ENCODE peak calls at places on chromosome 22, in six cellular contexts. T is K562, W is H1, I is GM12891, O is GM12878, P is HepG2. N is an unnamed sample.

GRCh38 chr22:37051629-37052385 is at the start of gene KCTD17:
- DNase-seq in T (peak; percentile 85), W (no peak), I (peak; percentile 99), O (no peak), P (no peak), N (peak; percentile 99)

GRCh38 chr22:38346506-38346905 is 29.3 kb upstream of the CSNK1E start:
- DNase-seq in T (no peak), W (no peak), I (no peak), O (no peak), P (no peak), N (no peak)

GRCh38 chr22:25062378-25063095 is 110.0 kb downstream of the KIAA1671 start:
- DNase-seq in T (no peak), W (no peak), I (no peak), O (no peak), P (no peak), N (no peak)

GRCh38 chr22:37163618-37164534 is 14.2 kb upstream of the IL2RB start:
- DNase-seq in T (no peak), W (no peak), I (peak; percentile 64), O (peak; percentile 90), P (no peak), N (peak; percentile 77)

GRCh38 chr22:37273126-37273845 is 9.0 kb upstream of the CYTH4 start:
- DNase-seq in T (peak; percentile 54), W (no peak), I (no peak), O (no peak), P (no peak), N (no peak)

GRCh38 chr22:43419371-43420080 is 7.7 kb downstream of the MPPED1 start:
- DNase-seq in T (no peak), W (no peak), I (no peak), O (no peak), P (no peak), N (no peak)

GRCh38 chr22:39241632-39242388 is 3.0 kb downstream of the PDGFB start:
- DNase-seq in T (no peak), W (no peak), I (no peak), O (no peak), P (no peak), N (no peak)

GRCh38 chr22:40076702-40077645 is 82.2 kb downstream of the FAM83F start:
- DNase-seq in T (no peak), W (no peak), I (no peak), O (no peak), P (no peak), N (no peak)

GRCh38 chr22:27213766-27214581 is 556.6 kb downstream of the MIAT start:
- DNase-seq in T (no peak), W (no peak), I (no peak), O (no peak), P (no peak), N (no peak)

GRCh38 chr22:37198290-37199102 is 10.4 kb upstream of the C1QTNF6 start:
- DNase-seq in T (peak; percentile 82), W (no peak), I (peak; percentile 82), O (no peak), P (peak; percentile 80), N (peak; percentile 85)

GRCh38 chr22:37222440-37222971 is 10.2 kb upstream of the SSTR3 start:
- DNase-seq in T (no peak), W (no peak), I (no peak), O (no peak), P (no peak), N (no peak)

GRCh38 chr22:27347951-27348350 is 453.6 kb downstream of the MN1 start:
- DNase-seq in T (no peak), W (no peak), I (no peak), O (no peak), P (no peak), N (no peak)

GRCh38 chr22:42996646-42997365 is 18.1 kb downstream of the PACSIN2 start:
- DNase-seq in T (no peak), W (no peak), I (no peak), O (no peak), P (no peak), N (no peak)

GRCh38 chr22:49497266-49497665 is 330.4 kb downstream of the BRD1 start:
- DNase-seq in T (no peak), W (no peak), I (no peak), O (no peak), P (peak; percentile 6), N (no peak)

GRCh38 chr22:39546889-39547586 is 14.5 kb upstream of the RPS19BP1 start:
- DNase-seq in T (no peak), W (no peak), I (no peak), O (no peak), P (no peak), N (no peak)

GRCh38 chr22:38882480-38882879 is 10.5 kb upstream of the CBX6 start:
- DNase-seq in T (no peak), W (no peak), I (no peak), O (no peak), P (no peak), N (no peak)

GRCh38 chr22:16563555-16564520 is 28.8 kb downstream of the CCT8L2 start:
- DNase-seq in T (no peak), W (no peak), I (no peak), O (no peak), P (no peak), N (no peak)

GRCh38 chr22:29002603-29003002 is 59.0 kb downstream of the C22orf31 start:
- DNase-seq in T (no peak), W (no peak), I (no peak), O (no peak), P (no peak), N (no peak)

GRCh38 chr22:43510226-43511070 is 98.6 kb downstream of the MPPED1 start:
- DNase-seq in T (no peak), W (no peak), I (no peak), O (no peak), P (no peak), N (no peak)

GRCh38 chr22:37526376-37526775 is 7.2 kb upstream of the CARD10 start:
- DNase-seq in T (no peak), W (no peak), I (no peak), O (no peak), P (no peak), N (no peak)

GRCh38 chr22:25448435-25449051 is 115.9 kb upstream of the GRK3 start:
- DNase-seq in T (peak; percentile 38), W (no peak), I (no peak), O (no peak), P (no peak), N (no peak)

GRCh38 chr22:42887523-42888507 is 30.7 kb upstream of the ARFGAP3 start:
- DNase-seq in T (no peak), W (no peak), I (no peak), O (no peak), P (no peak), N (no peak)

GRCh38 chr22:24391836-24392217 is 35.6 kb upstream of the ADORA2A start:
- DNase-seq in T (no peak), W (no peak), I (no peak), O (no peak), P (no peak), N (no peak)

GRCh38 chr22:35348703-35349102 is 32.2 kb upstream of the HMOX1 start:
- DNase-seq in T (no peak), W (no peak), I (no peak), O (no peak), P (no peak), N (no peak)

GRCh38 chr22:35350539-35351503 is 30.1 kb upstream of the HMOX1 start:
- DNase-seq in T (peak; percentile 87), W (peak; percentile 75), I (peak; percentile 95), O (peak; percentile 58), P (peak; percentile 79), N (peak; percentile 97)

GRCh38 chr22:35349704-35350538 is 31.0 kb upstream of the HMOX1 start:
- DNase-seq in T (no peak), W (no peak), I (no peak), O (no peak), P (no peak), N (no peak)

GRCh38 chr22:35348026-35348590 is 32.8 kb upstream of the HMOX1 start:
- DNase-seq in T (no peak), W (no peak), I (no peak), O (no peak), P (no peak), N (no peak)

DNA sequence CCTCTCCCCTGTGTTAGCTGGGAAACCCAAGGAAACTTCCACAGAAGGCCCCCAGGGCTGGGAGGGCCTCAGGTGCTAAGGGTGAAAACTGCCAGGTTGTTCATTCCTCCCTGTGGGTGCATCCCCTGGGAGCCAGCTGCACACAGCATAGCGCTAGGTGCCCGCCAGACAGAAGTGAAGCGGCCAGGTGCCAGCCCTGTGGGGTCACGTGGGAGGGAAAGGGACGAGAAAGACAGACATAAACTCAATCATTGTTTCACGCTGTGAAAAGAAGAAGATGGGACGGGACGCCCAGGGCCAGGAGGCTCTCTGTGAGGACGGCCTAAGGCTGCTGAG is 31.6 kb upstream of the HMOX1 start:
- DNase-seq in T (no peak), W (no peak), I (no peak), O (no peak), P (no peak), N (no peak)
- TF ChIP-seq POLR2AphosphoS5 in T (no peak), W (no peak), I (no peak), O (no peak), P (peak; percentile 24), N (no peak)

DNA sequence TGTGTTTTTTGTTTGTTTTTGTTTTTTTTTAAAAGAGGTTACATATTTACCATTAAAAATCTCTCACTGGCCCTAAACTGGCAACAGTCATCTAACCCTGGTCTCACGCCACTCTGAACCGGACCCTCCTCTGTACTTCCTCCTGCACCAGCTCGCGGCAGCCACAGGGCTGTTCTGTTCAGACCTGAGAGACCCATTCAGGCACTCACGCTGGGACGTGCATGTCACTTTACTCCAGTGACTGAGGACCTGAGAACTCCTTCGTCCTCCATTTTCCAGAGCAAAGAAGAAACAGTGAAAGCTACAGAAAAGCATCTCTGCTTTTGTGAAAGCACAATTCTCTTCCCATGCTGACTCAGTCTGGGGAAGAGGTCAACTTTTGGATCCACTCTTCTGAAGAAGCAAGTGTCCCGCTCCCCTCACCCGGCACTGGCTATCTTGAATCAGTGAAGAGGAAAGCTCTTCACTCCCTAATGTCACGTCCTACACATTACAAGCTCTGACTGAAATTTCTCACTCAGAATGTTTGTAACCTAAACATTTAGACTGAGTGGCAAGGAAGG is 24.6 kb downstream of the PISD start:
- DNase-seq in T (no peak), W (no peak), I (peak; percentile 58), O (no peak), P (no peak), N (peak; percentile 57)
- TF ChIP-seq POLR2A in T (no peak), W (no peak), I (peak; percentile 81), O (peak; percentile 68), P (no peak), N (peak; percentile 71)

DNA sequence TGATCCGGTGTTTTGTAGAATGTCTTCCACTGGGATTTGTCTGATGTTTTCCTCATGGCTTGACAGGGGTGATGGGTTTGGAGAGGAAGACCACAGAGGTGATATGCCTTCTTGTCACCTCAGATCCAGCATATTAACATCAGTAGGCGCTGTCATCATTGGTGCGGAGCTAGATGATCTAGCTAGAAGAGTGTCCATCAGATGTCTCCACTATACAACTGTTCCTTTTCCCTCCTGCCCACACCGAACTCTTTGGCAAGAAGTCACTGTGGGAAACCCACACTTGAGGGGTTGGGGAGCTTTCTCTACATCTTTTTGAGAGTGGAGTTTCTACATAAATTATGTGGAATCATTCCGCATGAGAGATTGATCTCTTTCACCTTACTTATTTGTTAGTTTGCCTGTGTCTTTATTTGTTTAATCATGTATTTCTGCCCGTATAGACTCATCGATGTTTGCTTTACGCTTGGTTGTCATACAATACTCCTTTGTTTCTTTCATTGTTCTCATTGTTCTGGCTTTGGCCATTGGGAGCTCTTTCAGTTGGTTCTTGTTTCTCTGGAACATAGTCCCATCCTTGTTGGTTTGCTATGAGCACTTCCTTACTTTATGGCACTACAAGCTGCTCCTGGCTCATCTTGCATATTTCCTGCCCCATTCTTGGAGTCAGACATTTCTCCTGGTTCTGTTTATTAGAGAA is 1420.3 kb downstream of the BRD1 start:
- DNase-seq in T (no peak), W (no peak), I (no peak), O (no peak), P (no peak), N (no peak)
- TF ChIP-seq TAF1 in T (no peak), W (no peak), I (no peak), O (no peak), P (no peak), N (no peak)

GRCh38 chr22:19826619-19826950 is 28.1 kb downstream of the GNB1L start:
- DNase-seq in T (no peak), W (no peak), I (no peak), O (no peak), P (no peak), N (no peak)
- TF ChIP-seq POLR2AphosphoS5 in T (no peak), W (no peak), I (no peak), O (no peak), P (no peak), N (no peak)